ENCODE peak calls at places on chromosomes 4 and X, in eight cellular contexts. C is GM23338, D is A549, Q is SK-N-SH, J is HepG2, S is GM12878, L is HL-60, G is K562. O is an unnamed sample.

GRCh38 chr4:175470141-175470540 is 341.9 kb downstream of the GPM6A start:
- DNase-seq in C (no peak), D (no peak), Q (no peak), J (no peak), S (no peak), L (no peak), G (no peak), O (no peak)

GRCh38 chrX:10160221-10160620 is 3.4 kb downstream of the CLCN4 start:
- DNase-seq in C (no peak), D (no peak), Q (no peak), J (no peak), S (no peak), L (no peak), G (no peak), O (no peak)

GRCh38 chr4:91598696-91599095 is 705.1 kb upstream of the GRID2 start:
- DNase-seq in C (peak; percentile 28), D (no peak), Q (no peak), J (no peak), S (no peak), L (no peak), G (no peak), O (no peak)

GRCh38 chr4:151599876-151600275 is 160.9 kb downstream of the GATB start:
- DNase-seq in C (no peak), D (no peak), Q (no peak), J (no peak), S (no peak), L (no peak), G (no peak), O (no peak)

GRCh38 chr4:128812360-128812958 is 3.0 kb downstream of the JADE1 start:
- DNase-seq in C (peak; percentile 82), D (peak; percentile 34), Q (peak; percentile 82), J (peak; percentile 76), S (no peak), L (no peak), G (no peak), O (no peak)

GRCh38 chrX:13250831-13251612 is 68.8 kb downstream of the ATXN3L start:
- DNase-seq in C (no peak), D (no peak), Q (no peak), J (no peak), S (no peak), L (peak; percentile 84), G (peak; percentile 26), O (no peak)

GRCh38 chrX:13398073-13398823 is 78.4 kb upstream of the ATXN3L start:
- DNase-seq in C (peak; percentile 2), D (peak; percentile 75), Q (no peak), J (peak; percentile 70), S (no peak), L (peak; percentile 1), G (peak; percentile 20), O (peak; percentile 84)

GRCh38 chr4:42627887-42628646 is 28.8 kb downstream of the ATP8A1 start:
- DNase-seq in C (peak; percentile 12), D (no peak), Q (no peak), J (no peak), S (peak; percentile 97), L (no peak), G (no peak), O (no peak)

GRCh38 chr4:182855877-182856276 is 61.3 kb downstream of the DCTD start:
- DNase-seq in C (no peak), D (no peak), Q (no peak), J (no peak), S (no peak), L (no peak), G (no peak), O (no peak)

GRCh38 chr4:155954118-155954503 is 445 bp upstream of the CTSO start:
- DNase-seq in C (no peak), D (no peak), Q (no peak), J (no peak), S (no peak), L (no peak), G (no peak), O (no peak)

GRCh38 chrX:14798805-14799397 is 74.0 kb downstream of the FANCB start:
- DNase-seq in C (no peak), D (no peak), Q (no peak), J (no peak), S (no peak), L (no peak), G (no peak), O (no peak)

GRCh38 chrX:121581885-121582284 is 534.5 kb downstream of the GLUD2 start:
- DNase-seq in C (no peak), D (no peak), Q (no peak), J (no peak), S (no peak), L (no peak), G (no peak), O (no peak)

GRCh38 chrX:65706041-65706828 is 38.8 kb downstream of the MSN start:
- DNase-seq in C (no peak), D (peak; percentile 30), Q (no peak), J (no peak), S (no peak), L (no peak), G (peak; percentile 21), O (peak; percentile 48)

GRCh38 chr4:170090667-170091052 is 904 bp upstream of the AADAT start:
- DNase-seq in C (no peak), D (no peak), Q (peak; percentile 16), J (no peak), S (no peak), L (no peak), G (no peak), O (no peak)

GRCh38 chr4:11397819-11398610 is 30.7 kb downstream of the HS3ST1 start:
- DNase-seq in C (no peak), D (no peak), Q (no peak), J (no peak), S (no peak), L (no peak), G (no peak), O (no peak)

DNA sequence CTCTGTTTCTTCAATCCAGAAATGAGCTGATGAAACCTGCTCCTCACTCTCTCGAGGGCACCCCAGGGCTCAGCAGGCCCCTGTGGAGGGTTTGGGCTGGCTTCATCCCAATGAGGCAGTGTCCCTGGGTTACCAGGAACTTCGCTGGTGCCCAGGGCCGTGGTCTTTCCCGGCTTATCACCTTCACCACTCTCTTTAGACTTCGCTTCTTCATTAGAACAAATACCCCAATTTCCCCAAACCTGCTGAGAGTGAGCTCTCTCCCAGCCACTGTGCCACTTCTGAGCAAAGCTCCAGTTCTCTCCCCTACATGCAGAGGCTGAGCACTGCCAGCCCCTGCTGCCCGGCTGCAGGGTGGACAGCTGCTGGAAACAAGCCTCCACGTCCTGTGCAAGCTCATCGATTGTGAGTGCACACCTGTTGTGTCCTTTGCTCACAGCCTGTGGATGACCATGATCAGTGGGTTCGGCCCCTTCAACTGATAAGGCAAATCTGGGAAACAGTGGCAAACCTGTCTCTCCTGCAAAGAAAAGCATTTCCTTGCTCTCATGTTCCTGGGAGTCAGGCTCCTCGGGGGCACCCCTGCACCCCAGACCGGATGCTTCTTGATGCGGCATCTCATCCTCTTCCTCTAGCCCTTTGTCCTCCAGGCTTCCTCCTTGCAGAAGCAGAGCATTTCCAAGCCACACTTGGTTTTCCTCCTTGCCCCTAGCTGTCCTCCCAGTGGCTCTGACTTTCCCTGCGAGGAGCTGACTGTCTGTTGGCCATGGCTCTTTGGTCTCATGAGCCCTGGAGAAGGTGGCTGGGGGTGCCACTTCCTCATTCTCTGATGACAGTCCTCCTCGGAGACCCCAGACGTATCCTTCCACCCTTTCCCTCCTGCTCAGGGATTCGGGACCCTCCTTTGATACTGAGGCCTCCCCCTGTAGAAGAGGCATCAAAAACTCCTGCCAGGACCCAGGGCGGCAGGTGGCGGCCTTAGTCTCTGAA is 28.7 kb downstream of the C4orf50 start:
- DNase-seq in C (no peak), D (no peak), Q (no peak), J (no peak), S (no peak), L (no peak), G (no peak), O (no peak)
- TF ChIP-seq REST in C (no peak), D (no peak), Q (no peak), J (no peak), S (no peak), L (no peak), G (no peak), O (no peak)

GRCh38 chrX:154804564-154804956 is 725 bp downstream of the MPP1 start:
- DNase-seq in C (no peak), D (no peak), Q (peak; percentile 44), J (no peak), S (no peak), L (no peak), G (no peak), O (no peak)

GRCh38 chrX:154805696-154806091 is 409 bp upstream of the MPP1 start:
- DNase-seq in C (peak; percentile 39), D (no peak), Q (no peak), J (no peak), S (no peak), L (no peak), G (no peak), O (no peak)

GRCh38 chrX:154802838-154803410 is 2.4 kb downstream of the MPP1 start:
- DNase-seq in C (no peak), D (no peak), Q (no peak), J (no peak), S (no peak), L (no peak), G (no peak), O (no peak)

GRCh38 chrX:154806837-154807501 is 1.7 kb upstream of the MPP1 start:
- DNase-seq in C (no peak), D (no peak), Q (no peak), J (no peak), S (no peak), L (no peak), G (no peak), O (no peak)

GRCh38 chrX:154804957-154805695 is at the start of gene MPP1:
- DNase-seq in C (peak; percentile 74), D (peak; percentile 68), Q (peak; percentile 89), J (no peak), S (peak; percentile 36), L (peak; percentile 60), G (peak; percentile 88), O (no peak)
- TF ChIP-seq CTCF in C (no peak), D (no peak), Q (no peak), J (no peak), S (no peak), L (no peak), G (no peak), O (no peak)

DNA sequence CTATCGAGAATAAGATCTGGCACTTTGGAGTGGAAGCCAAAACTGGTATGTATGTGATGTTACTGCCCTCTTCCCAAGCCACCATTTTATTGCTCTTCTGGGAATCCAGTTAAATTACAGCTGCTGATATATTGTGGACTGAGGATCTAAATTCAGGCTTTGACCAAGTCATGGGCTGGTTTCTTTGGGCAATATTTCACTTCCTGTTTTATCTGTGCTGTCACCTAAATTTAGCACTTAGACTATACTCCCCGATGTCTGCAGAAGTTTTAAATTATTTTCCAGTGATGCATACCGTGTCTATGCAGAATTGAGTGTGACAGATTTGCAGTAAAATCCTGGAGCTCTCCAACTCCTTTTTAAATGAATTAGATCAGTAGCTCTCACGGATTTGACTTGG is 100.0 kb downstream of the TEX13A start:
- DNase-seq in C (no peak), D (no peak), Q (no peak), J (no peak), S (no peak), L (no peak), G (no peak), O (no peak)
- H3K27ac ChIP-seq in C (no peak overlapping the region), D (no peak overlapping the region), Q (no peak overlapping the region), J (no peak overlapping the region), S (no peak overlapping the region), L (no peak overlapping the region), G (no peak overlapping the region), O (no peak overlapping the region)

DNA sequence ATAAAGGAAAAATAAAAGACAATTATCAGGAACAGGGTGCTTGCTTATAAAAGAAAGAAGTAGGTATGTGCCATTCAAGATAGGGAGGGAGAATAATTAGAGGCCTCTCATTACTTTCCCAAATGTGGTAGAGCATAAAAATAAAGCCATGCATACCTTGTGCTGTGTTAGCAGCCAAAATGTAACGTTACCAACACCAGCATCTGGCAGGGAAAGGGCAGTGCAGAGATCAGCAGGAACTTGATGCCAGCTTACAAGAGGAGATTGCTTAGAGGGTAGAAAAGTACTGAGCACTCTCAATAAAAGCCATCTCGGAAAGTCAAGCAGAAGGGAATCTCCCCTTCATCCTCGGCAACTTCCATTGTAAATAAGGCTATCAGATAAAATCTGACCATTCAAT is 195.6 kb downstream of the RASL11B start:
- DNase-seq in C (no peak), D (no peak), Q (no peak), J (no peak), S (no peak), L (no peak), G (no peak), O (no peak)
- TF ChIP-seq REST in C (no peak), D (no peak), Q (no peak), J (no peak), S (no peak), L (no peak), G (no peak), O (no peak)

O was measured in Panc1.